ENCODE peak calls at places on chromosomes 16 and 17, in six cellular contexts. K is lower leg skin, J is GM13976, R is fibroblast of villous mesenchyme, W is neural crest cell, M is upper lobe of right lung. L is an unnamed sample.

GRCh38 chr17:55286681-55287589 is 22.2 kb downstream of the HLF start:
- DNase-seq in K (no peak), J (no peak), R (no peak), W (no peak), M (no peak), L (no peak)

GRCh38 chr16:56355221-56355620 is 70.1 kb downstream of the AMFR start:
- DNase-seq in K (no peak), J (peak), R (no peak), W (no peak), M (no peak), L (no peak)

GRCh38 chr17:68383443-68384321 is 73.6 kb downstream of the WIPI1 start:
- DNase-seq in K (no peak), J (no peak), R (peak), W (no peak), M (peak), L (no peak)

GRCh38 chr17:373616-374225 is 21.1 kb upstream of the RPH3AL start:
- DNase-seq in K (no peak), J (no peak), R (no peak), W (no peak), M (peak), L (no peak)

GRCh38 chr17:18139949-18140348 is 31.4 kb downstream of the MYO15A start:
- DNase-seq in K (no peak), J (peak), R (peak), W (no peak), M (no peak), L (no peak)

GRCh38 chr17:9209347-9209746 is 188.0 kb downstream of the NTN1 start:
- DNase-seq in K (no peak), J (no peak), R (no peak), W (no peak), M (no peak), L (no peak)

GRCh38 chr17:32793841-32794240 is 83.1 kb downstream of the MYO1D start:
- DNase-seq in K (no peak), J (no peak), R (no peak), W (no peak), M (no peak), L (no peak)

GRCh38 chr17:2183346-2183745 is 120.2 kb downstream of the SMG6 start:
- DNase-seq in K (no peak), J (no peak), R (peak), W (no peak), M (no peak), L (no peak)

GRCh38 chr17:80512233-80512632 is 32.4 kb upstream of the RPTOR start:
- DNase-seq in K (no peak), J (no peak), R (no peak), W (no peak), M (no peak), L (no peak)

GRCh38 chr17:51813166-51813783 is 345.2 kb downstream of the CA10 start:
- DNase-seq in K (no peak), J (no peak), R (no peak), W (no peak), M (no peak), L (peak)

GRCh38 chr16:471353-472198 is 46.1 kb downstream of the RAB11FIP3 start:
- DNase-seq in K (no peak), J (no peak), R (no peak), W (peak), M (no peak), L (peak)

GRCh38 chr17:21374455-21375161 is 1.5 kb upstream of the KCNJ12 start:
- DNase-seq in K (no peak), J (no peak), R (no peak), W (no peak), M (no peak), L (no peak)

GRCh38 chr16:84507011-84507982 is 2.8 kb upstream of the MEAK7 start:
- DNase-seq in K (no peak), J (peak), R (no peak), W (no peak), M (peak), L (no peak)

GRCh38 chr17:45965741-45966140 is 33.3 kb upstream of the STH start:
- DNase-seq in K (no peak), J (no peak), R (no peak), W (no peak), M (no peak), L (no peak)

GRCh38 chr16:67302882-67303434 is 23.6 kb downstream of the KCTD19 start:
- DNase-seq in K (no peak), J (peak), R (no peak), W (no peak), M (no peak), L (no peak)

GRCh38 chr16:10736926-10737625 is 6.6 kb upstream of the NUBP1 start:
- DNase-seq in K (peak), J (peak), R (peak), W (peak), M (no peak), L (peak)

GRCh38 chr17:19703106-19703775 is 13.1 kb downstream of the SLC47A2 start:
- DNase-seq in K (no peak), J (no peak), R (no peak), W (no peak), M (peak), L (no peak)

GRCh38 chr16:55929184-55929583 is 54.0 kb upstream of the CES5A start:
- DNase-seq in K (no peak), J (no peak), R (no peak), W (no peak), M (no peak), L (no peak)

GRCh38 chr17:3935140-3935542 is 18.9 kb upstream of the P2RX1 start:
- DNase-seq in K (peak), J (peak), R (peak), W (peak), M (peak), L (no peak)

GRCh38 chr16:13909872-13910303 is 10.1 kb upstream of the ERCC4 start:
- DNase-seq in K (no peak), J (no peak), R (peak), W (no peak), M (no peak), L (peak)

GRCh38 chr17:3974138-3974687 is 10.0 kb upstream of the ATP2A3 start:
- DNase-seq in K (no peak), J (no peak), R (no peak), W (no peak), M (no peak), L (no peak)

GRCh38 chr16:17251496-17251895 is 219.3 kb downstream of the XYLT1 start:
- DNase-seq in K (no peak), J (no peak), R (no peak), W (no peak), M (no peak), L (no peak)

GRCh38 chr16:77157773-77158172 is 33.2 kb upstream of the MON1B start:
- DNase-seq in K (no peak), J (no peak), R (no peak), W (no peak), M (no peak), L (no peak)

GRCh38 chr17:32494621-32495346 is 8.0 kb downstream of the CDK5R1 start:
- DNase-seq in K (no peak), J (no peak), R (no peak), W (no peak), M (no peak), L (peak)

GRCh38 chr16:85151603-85152413 is 39.5 kb upstream of the CIBAR2 start:
- DNase-seq in K (peak), J (peak), R (peak), W (no peak), M (no peak), L (no peak)

GRCh38 chr16:69236319-69236718 is 49.4 kb downstream of the SNTB2 start:
- DNase-seq in K (no peak), J (no peak), R (no peak), W (no peak), M (no peak), L (no peak)

GRCh38 chr17:39626171-39626670 is 531 bp upstream of the PPP1R1B start:
- DNase-seq in K (no peak), J (no peak), R (no peak), W (no peak), M (no peak), L (no peak)

GRCh38 chr16:14489460-14489859 is 140.6 kb downstream of the PARN start:
- DNase-seq in K (no peak), J (no peak), R (peak), W (no peak), M (no peak), L (no peak)

GRCh38 chr17:67608691-67609090 is 109.0 kb upstream of the NOL11 start:
- DNase-seq in K (no peak), J (no peak), R (peak), W (no peak), M (no peak), L (peak)

GRCh38 chr17:38885044-38885727 is 15.3 kb downstream of the LASP1 start:
- DNase-seq in K (no peak), J (no peak), R (no peak), W (no peak), M (no peak), L (no peak)

GRCh38 chr17:80063815-80064585 is 27.6 kb downstream of the CCDC40 start:
- DNase-seq in K (peak), J (no peak), R (peak), W (no peak), M (peak), L (no peak)

GRCh38 chr17:21214777-21215541 is 998 bp upstream of the TMEM11 start:
- DNase-seq in K (no peak), J (no peak), R (peak), W (peak), M (no peak), L (peak)

GRCh38 chr17:19780846-19781245 is 32.7 kb upstream of the ALDH3A1 start:
- DNase-seq in K (no peak), J (no peak), R (no peak), W (no peak), M (no peak), L (no peak)

DNA sequence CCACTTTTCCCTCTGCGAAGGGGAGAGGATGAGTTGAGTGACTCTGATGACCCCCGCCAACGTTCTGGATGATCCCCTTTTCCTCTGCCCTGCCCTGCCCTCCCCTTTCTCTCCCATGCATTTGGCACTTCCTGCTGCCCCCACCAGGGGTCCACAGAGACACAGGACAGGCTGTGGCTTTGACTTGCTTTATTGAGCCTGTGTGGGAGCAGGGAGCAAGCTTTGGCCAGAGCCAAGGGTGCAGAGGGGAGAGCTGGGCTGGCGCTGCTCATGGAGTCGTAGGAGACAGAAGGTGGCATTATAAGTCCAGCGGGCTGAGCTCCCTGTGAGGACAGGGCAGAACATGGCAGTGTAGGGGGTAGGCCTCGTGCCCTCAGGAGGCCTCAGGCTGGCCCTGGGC is 1.6 kb downstream of the PPY start:
- DNase-seq in K (no peak), J (no peak), R (peak), W (peak), M (no peak), L (no peak)
- TF ChIP-seq CTCF in K (no peak), J (no peak), R (peak), W (peak), M (no peak), L (peak)

DNA sequence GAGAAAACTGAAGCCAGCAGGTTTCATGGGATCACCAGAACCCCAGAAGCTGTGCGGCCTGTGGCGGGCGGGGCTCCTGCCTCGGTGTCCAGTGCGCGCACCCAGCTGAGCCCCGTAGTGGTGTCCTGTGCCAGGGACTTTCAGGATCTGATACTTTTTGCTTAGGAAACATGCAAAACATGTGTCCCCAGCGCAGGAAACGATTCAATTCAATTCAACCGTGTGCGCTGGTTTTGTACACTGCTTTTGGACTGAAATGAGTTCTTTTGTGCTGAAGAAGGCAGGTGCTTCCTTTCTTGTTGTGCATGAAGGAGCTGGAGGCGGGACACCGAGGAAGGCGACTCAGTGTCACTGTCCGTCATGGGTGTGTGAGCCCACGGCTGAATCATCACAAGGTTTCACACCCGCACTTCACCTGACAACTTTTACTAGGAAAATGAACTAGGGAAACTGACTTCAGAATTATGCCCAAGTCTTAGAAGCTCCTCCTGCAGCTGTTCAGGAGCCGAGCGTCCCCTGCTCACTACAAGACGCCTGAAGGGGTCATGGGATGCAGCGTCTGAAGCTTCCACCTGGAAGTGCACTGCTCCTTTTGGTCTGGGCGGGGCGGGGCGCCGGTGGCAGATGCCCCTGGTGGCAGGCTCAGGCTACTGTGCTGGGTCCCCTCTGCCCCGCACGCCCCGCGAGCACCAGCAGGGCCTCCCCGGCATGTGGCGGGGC is 31.4 kb upstream of the ZNF750 start:
- DNase-seq in K (no peak), J (peak), R (no peak), W (no peak), M (no peak), L (no peak)
- TF ChIP-seq CTCF in K (no peak), J (peak), R (no peak), W (no peak), M (peak), L (no peak)

GRCh38 chr16:52976539-52977167 is 76.0 kb downstream of the CHD9NB start:
- DNase-seq in K (no peak), J (peak), R (peak), W (no peak), M (no peak), L (no peak)
- TF ChIP-seq CTCF in K (no peak), J (peak), R (peak), W (peak), M (peak), L (peak)

DNA sequence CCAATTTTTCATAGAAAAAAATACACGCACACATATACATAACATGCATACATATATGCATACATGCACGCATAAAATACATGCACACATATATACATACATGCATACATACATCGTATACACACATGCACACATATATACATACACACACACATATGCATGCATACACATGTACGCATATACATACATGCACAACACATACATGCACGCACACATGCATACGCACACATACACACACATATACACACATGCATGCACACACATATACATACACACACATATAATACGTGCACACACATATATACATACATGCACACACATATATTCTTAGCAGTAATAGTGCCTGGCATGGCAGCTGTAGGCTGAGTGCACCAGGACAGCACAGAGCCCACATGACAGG is 24.9 kb downstream of the USP36 start:
- DNase-seq in K (no peak), J (no peak), R (no peak), W (no peak), M (no peak), L (no peak)
- TF ChIP-seq CTCF in K (no peak), J (no peak), R (no peak), W (no peak), M (no peak), L (no peak)

DNA sequence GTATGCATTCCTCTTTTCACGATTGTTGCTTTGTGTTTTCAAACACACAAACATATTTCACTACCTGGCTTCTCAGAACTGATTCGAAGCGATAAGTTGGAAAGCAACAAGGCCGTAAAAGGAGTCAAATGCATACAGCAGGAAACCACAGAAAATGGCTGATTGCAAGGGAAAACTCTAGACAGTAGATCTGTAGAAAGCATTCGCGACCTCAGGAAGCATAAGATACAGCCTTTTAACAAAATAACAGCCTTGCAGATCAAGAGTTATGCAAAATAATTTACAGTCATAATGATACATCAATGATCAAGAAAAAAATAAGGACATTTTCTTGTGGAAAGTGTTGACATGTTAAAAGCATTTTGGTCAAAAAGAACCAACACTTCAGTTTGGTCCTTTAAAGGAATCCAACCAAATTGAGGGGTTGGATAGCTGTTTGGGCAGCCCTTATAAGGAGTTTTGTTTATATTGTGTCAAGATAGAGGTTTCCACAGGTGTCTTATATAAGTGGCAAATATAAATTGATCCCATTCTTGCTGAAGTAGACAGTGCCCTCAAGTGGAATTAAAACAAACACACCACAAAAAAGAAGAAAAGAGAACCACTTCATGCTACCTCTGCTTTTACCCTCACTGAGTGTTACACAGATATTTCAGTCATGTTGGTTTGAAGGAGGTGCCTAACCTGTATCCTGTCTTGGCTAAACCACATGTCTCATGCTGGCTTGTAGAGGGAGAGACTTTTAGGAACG is 5.5 kb downstream of the CYLD start:
- DNase-seq in K (no peak), J (no peak), R (peak), W (no peak), M (no peak), L (no peak)
- TF ChIP-seq CTCF in K (no peak), J (peak), R (no peak), W (peak), M (peak), L (peak)

DNA sequence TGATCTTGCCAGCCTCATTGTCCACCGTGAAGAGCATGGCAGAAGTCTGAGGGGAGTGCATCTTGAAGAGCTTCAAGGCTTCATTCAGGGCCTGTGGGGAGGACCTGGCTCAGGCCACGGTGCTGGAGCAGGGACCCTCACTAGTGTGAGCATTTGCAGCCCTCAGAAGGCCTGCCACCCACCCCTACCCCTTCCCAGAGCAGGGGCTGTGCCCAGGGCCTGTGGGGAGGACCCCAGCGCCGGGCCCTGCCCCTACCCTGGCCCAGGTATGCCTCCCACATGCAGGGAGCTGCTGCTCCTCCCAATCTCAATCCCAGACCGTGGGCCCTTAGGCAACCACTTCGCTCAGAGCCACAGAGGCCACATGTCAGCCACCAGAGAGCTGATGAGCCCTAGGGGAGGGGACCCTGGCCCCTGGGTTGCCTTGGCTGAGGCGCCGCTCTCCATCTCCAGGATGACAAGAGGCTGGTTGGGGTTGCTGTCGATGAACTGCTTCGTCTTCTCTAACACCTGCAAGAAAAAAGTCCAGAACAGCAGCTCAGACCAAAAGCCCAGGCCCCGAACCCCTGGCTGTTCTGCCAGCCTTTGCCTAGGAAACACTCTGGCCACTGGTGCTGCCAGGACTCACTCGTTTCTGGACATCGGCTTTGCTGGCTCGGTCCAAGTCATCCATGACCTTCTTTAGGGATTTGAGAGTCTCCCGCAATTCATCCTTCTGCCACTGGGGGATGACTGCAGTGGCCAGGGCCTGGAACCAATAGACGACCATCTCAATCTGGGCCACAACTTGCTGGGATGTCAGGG is 1.8 kb upstream of the EXOSC6 start:
- DNase-seq in K (no peak), J (peak), R (peak), W (peak), M (no peak), L (no peak)
- TF ChIP-seq CTCF in K (no peak), J (no peak), R (peak), W (peak), M (peak), L (no peak)

GRCh38 chr16:24921229-24921628 is 75.5 kb downstream of the SLC5A11 start:
- DNase-seq in K (no peak), J (no peak), R (no peak), W (no peak), M (no peak), L (no peak)
- TF ChIP-seq CTCF in K (no peak), J (no peak), R (no peak), W (no peak), M (no peak), L (no peak)

DNA sequence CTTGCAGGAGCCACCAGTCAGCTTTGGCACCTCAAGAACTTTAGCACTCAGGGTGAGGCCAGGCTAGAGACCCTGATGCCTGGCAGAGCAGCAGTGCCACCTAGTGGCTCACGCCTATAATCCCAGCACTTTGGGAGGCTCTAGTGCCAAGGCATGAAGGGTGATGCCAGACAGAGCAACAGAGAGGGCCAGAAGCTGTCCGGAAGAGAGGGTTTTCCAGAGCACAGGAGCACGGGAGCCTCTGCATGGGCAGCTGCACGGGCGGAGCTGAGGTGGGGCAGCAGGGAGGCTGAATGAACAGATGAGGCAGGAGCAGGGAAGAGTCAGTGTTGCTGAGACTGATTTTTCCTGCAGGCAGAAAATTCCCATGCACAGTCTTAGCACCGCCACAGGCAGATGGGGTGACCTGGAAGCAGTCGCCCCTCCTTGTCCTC is 38.9 kb downstream of the MYH3 start:
- DNase-seq in K (peak), J (peak), R (peak), W (peak), M (peak), L (peak)
- TF ChIP-seq CTCF in K (no peak), J (peak), R (peak), W (peak), M (peak), L (peak)